ENCODE peak calls at places on chromosomes 2 and 18, in eight cellular contexts. One of them, this sample, is unnamed.

GRCh38 chr2:241750076-241750840 is 15.8 kb downstream of the D2HGDH start:
- DNase-seq in endodermal cell: no peak
- DNase-seq in left lung: peak
- DNase-seq in stimulated activated CD8-positive, alpha-beta memory T cell treated with anti-CD3 and anti-CD28 coated beads, Interleukin-12 subunit alpha, Interleukin-12 subunit beta, amount 100 ng/mL, for 1 hour: no peak
- DNase-seq in HT1080: no peak
- DNase-seq in T-helper 1 cell: no peak
- DNase-seq in KBM-7: no peak
- DNase-seq in activated CD4-positive, alpha-beta T cell treated with anti-CD3 and anti-CD28 coated beads, Interleukin-2, amount 50 U/mL, for 1 hour: no peak
- DNase-seq in this sample: no peak

GRCh38 chr18:77099501-77100370 is 32.8 kb downstream of the MBP start:
- DNase-seq in endodermal cell: peak
- DNase-seq in left lung: peak
- DNase-seq in stimulated activated CD8-positive, alpha-beta memory T cell treated with anti-CD3 and anti-CD28 coated beads, Interleukin-12 subunit alpha, Interleukin-12 subunit beta, amount 100 ng/mL, for 1 hour: no peak
- DNase-seq in HT1080: no peak
- DNase-seq in T-helper 1 cell: no peak
- DNase-seq in KBM-7: peak
- DNase-seq in activated CD4-positive, alpha-beta T cell treated with anti-CD3 and anti-CD28 coated beads, Interleukin-2, amount 50 U/mL, for 1 hour: no peak
- DNase-seq in this sample: no peak

GRCh38 chr18:49561377-49562193 is at the start of gene LIPG:
- DNase-seq in endodermal cell: peak
- DNase-seq in left lung: peak
- DNase-seq in stimulated activated CD8-positive, alpha-beta memory T cell treated with anti-CD3 and anti-CD28 coated beads, Interleukin-12 subunit alpha, Interleukin-12 subunit beta, amount 100 ng/mL, for 1 hour: no peak
- DNase-seq in HT1080: peak
- DNase-seq in T-helper 1 cell: peak
- DNase-seq in KBM-7: peak
- DNase-seq in activated CD4-positive, alpha-beta T cell treated with anti-CD3 and anti-CD28 coated beads, Interleukin-2, amount 50 U/mL, for 1 hour: peak
- DNase-seq in this sample: no peak

GRCh38 chr2:240498171-240498957 is 59.4 kb downstream of the ANKMY1 start:
- DNase-seq in endodermal cell: peak
- DNase-seq in left lung: no peak
- DNase-seq in stimulated activated CD8-positive, alpha-beta memory T cell treated with anti-CD3 and anti-CD28 coated beads, Interleukin-12 subunit alpha, Interleukin-12 subunit beta, amount 100 ng/mL, for 1 hour: no peak
- DNase-seq in HT1080: no peak
- DNase-seq in T-helper 1 cell: no peak
- DNase-seq in KBM-7: no peak
- DNase-seq in activated CD4-positive, alpha-beta T cell treated with anti-CD3 and anti-CD28 coated beads, Interleukin-2, amount 50 U/mL, for 1 hour: no peak
- DNase-seq in this sample: no peak

GRCh38 chr2:199261221-199261620 is 196.5 kb downstream of the SATB2 start:
- DNase-seq in endodermal cell: no peak
- DNase-seq in left lung: no peak
- DNase-seq in stimulated activated CD8-positive, alpha-beta memory T cell treated with anti-CD3 and anti-CD28 coated beads, Interleukin-12 subunit alpha, Interleukin-12 subunit beta, amount 100 ng/mL, for 1 hour: no peak
- DNase-seq in HT1080: peak
- DNase-seq in T-helper 1 cell: no peak
- DNase-seq in KBM-7: no peak
- DNase-seq in activated CD4-positive, alpha-beta T cell treated with anti-CD3 and anti-CD28 coated beads, Interleukin-2, amount 50 U/mL, for 1 hour: no peak
- DNase-seq in this sample: no peak

GRCh38 chr2:211996857-211997256 is 541.7 kb downstream of the ERBB4 start:
- DNase-seq in endodermal cell: no peak
- DNase-seq in left lung: no peak
- DNase-seq in stimulated activated CD8-positive, alpha-beta memory T cell treated with anti-CD3 and anti-CD28 coated beads, Interleukin-12 subunit alpha, Interleukin-12 subunit beta, amount 100 ng/mL, for 1 hour: no peak
- DNase-seq in HT1080: no peak
- DNase-seq in T-helper 1 cell: no peak
- DNase-seq in KBM-7: no peak
- DNase-seq in activated CD4-positive, alpha-beta T cell treated with anti-CD3 and anti-CD28 coated beads, Interleukin-2, amount 50 U/mL, for 1 hour: no peak
- DNase-seq in this sample: no peak

GRCh38 chr2:239548491-239548890 is 147.7 kb upstream of the HDAC4 start:
- DNase-seq in endodermal cell: no peak
- DNase-seq in left lung: no peak
- DNase-seq in stimulated activated CD8-positive, alpha-beta memory T cell treated with anti-CD3 and anti-CD28 coated beads, Interleukin-12 subunit alpha, Interleukin-12 subunit beta, amount 100 ng/mL, for 1 hour: peak
- DNase-seq in HT1080: no peak
- DNase-seq in T-helper 1 cell: no peak
- DNase-seq in KBM-7: no peak
- DNase-seq in activated CD4-positive, alpha-beta T cell treated with anti-CD3 and anti-CD28 coated beads, Interleukin-2, amount 50 U/mL, for 1 hour: peak
- DNase-seq in this sample: no peak

GRCh38 chr2:183125659-183126341 is 1.6 kb downstream of the NUP35 start:
- DNase-seq in endodermal cell: no peak
- DNase-seq in left lung: no peak
- DNase-seq in stimulated activated CD8-positive, alpha-beta memory T cell treated with anti-CD3 and anti-CD28 coated beads, Interleukin-12 subunit alpha, Interleukin-12 subunit beta, amount 100 ng/mL, for 1 hour: no peak
- DNase-seq in HT1080: no peak
- DNase-seq in T-helper 1 cell: no peak
- DNase-seq in KBM-7: peak
- DNase-seq in activated CD4-positive, alpha-beta T cell treated with anti-CD3 and anti-CD28 coated beads, Interleukin-2, amount 50 U/mL, for 1 hour: no peak
- DNase-seq in this sample: peak

GRCh38 chr2:165294912-165295311 is 55.7 kb downstream of the SCN2A start:
- DNase-seq in endodermal cell: no peak
- DNase-seq in left lung: no peak
- DNase-seq in stimulated activated CD8-positive, alpha-beta memory T cell treated with anti-CD3 and anti-CD28 coated beads, Interleukin-12 subunit alpha, Interleukin-12 subunit beta, amount 100 ng/mL, for 1 hour: no peak
- DNase-seq in HT1080: no peak
- DNase-seq in T-helper 1 cell: no peak
- DNase-seq in KBM-7: no peak
- DNase-seq in activated CD4-positive, alpha-beta T cell treated with anti-CD3 and anti-CD28 coated beads, Interleukin-2, amount 50 U/mL, for 1 hour: no peak
- DNase-seq in this sample: no peak

GRCh38 chr18:3649559-3650426 is 199.8 kb downstream of the TGIF1 start:
- DNase-seq in endodermal cell: peak
- DNase-seq in left lung: no peak
- DNase-seq in stimulated activated CD8-positive, alpha-beta memory T cell treated with anti-CD3 and anti-CD28 coated beads, Interleukin-12 subunit alpha, Interleukin-12 subunit beta, amount 100 ng/mL, for 1 hour: no peak
- DNase-seq in HT1080: peak
- DNase-seq in T-helper 1 cell: no peak
- DNase-seq in KBM-7: no peak
- DNase-seq in activated CD4-positive, alpha-beta T cell treated with anti-CD3 and anti-CD28 coated beads, Interleukin-2, amount 50 U/mL, for 1 hour: no peak
- DNase-seq in this sample: no peak

GRCh38 chr2:165877565-165878550 is 75.7 kb downstream of the TTC21B start:
- DNase-seq in endodermal cell: no peak
- DNase-seq in left lung: no peak
- DNase-seq in stimulated activated CD8-positive, alpha-beta memory T cell treated with anti-CD3 and anti-CD28 coated beads, Interleukin-12 subunit alpha, Interleukin-12 subunit beta, amount 100 ng/mL, for 1 hour: no peak
- DNase-seq in HT1080: no peak
- DNase-seq in T-helper 1 cell: no peak
- DNase-seq in KBM-7: peak
- DNase-seq in activated CD4-positive, alpha-beta T cell treated with anti-CD3 and anti-CD28 coated beads, Interleukin-2, amount 50 U/mL, for 1 hour: no peak
- DNase-seq in this sample: no peak

GRCh38 chr2:236610991-236611821 is 41.6 kb downstream of the ACKR3 start:
- DNase-seq in endodermal cell: no peak
- DNase-seq in left lung: no peak
- DNase-seq in stimulated activated CD8-positive, alpha-beta memory T cell treated with anti-CD3 and anti-CD28 coated beads, Interleukin-12 subunit alpha, Interleukin-12 subunit beta, amount 100 ng/mL, for 1 hour: no peak
- DNase-seq in HT1080: no peak
- DNase-seq in T-helper 1 cell: no peak
- DNase-seq in KBM-7: no peak
- DNase-seq in activated CD4-positive, alpha-beta T cell treated with anti-CD3 and anti-CD28 coated beads, Interleukin-2, amount 50 U/mL, for 1 hour: no peak
- DNase-seq in this sample: no peak

GRCh38 chr2:173829727-173830126 is 135.4 kb downstream of the SP3 start:
- DNase-seq in endodermal cell: no peak
- DNase-seq in left lung: no peak
- DNase-seq in stimulated activated CD8-positive, alpha-beta memory T cell treated with anti-CD3 and anti-CD28 coated beads, Interleukin-12 subunit alpha, Interleukin-12 subunit beta, amount 100 ng/mL, for 1 hour: no peak
- DNase-seq in HT1080: no peak
- DNase-seq in T-helper 1 cell: no peak
- DNase-seq in KBM-7: no peak
- DNase-seq in activated CD4-positive, alpha-beta T cell treated with anti-CD3 and anti-CD28 coated beads, Interleukin-2, amount 50 U/mL, for 1 hour: no peak
- DNase-seq in this sample: no peak

GRCh38 chr2:119755906-119756305 is 3.8 kb upstream of the PTPN4 start:
- DNase-seq in endodermal cell: no peak
- DNase-seq in left lung: no peak
- DNase-seq in stimulated activated CD8-positive, alpha-beta memory T cell treated with anti-CD3 and anti-CD28 coated beads, Interleukin-12 subunit alpha, Interleukin-12 subunit beta, amount 100 ng/mL, for 1 hour: no peak
- DNase-seq in HT1080: no peak
- DNase-seq in T-helper 1 cell: no peak
- DNase-seq in KBM-7: no peak
- DNase-seq in activated CD4-positive, alpha-beta T cell treated with anti-CD3 and anti-CD28 coated beads, Interleukin-2, amount 50 U/mL, for 1 hour: no peak
- DNase-seq in this sample: no peak

GRCh38 chr2:61177727-61178549 is 15.9 kb downstream of the C2orf74 start:
- DNase-seq in endodermal cell: peak
- DNase-seq in left lung: peak
- DNase-seq in stimulated activated CD8-positive, alpha-beta memory T cell treated with anti-CD3 and anti-CD28 coated beads, Interleukin-12 subunit alpha, Interleukin-12 subunit beta, amount 100 ng/mL, for 1 hour: no peak
- DNase-seq in HT1080: no peak
- DNase-seq in T-helper 1 cell: peak
- DNase-seq in KBM-7: peak
- DNase-seq in activated CD4-positive, alpha-beta T cell treated with anti-CD3 and anti-CD28 coated beads, Interleukin-2, amount 50 U/mL, for 1 hour: peak
- DNase-seq in this sample: peak

GRCh38 chr2:73268831-73269685 is 15.2 kb downstream of the FBXO41 start:
- DNase-seq in endodermal cell: peak
- DNase-seq in left lung: peak
- DNase-seq in stimulated activated CD8-positive, alpha-beta memory T cell treated with anti-CD3 and anti-CD28 coated beads, Interleukin-12 subunit alpha, Interleukin-12 subunit beta, amount 100 ng/mL, for 1 hour: peak
- DNase-seq in HT1080: no peak
- DNase-seq in T-helper 1 cell: peak
- DNase-seq in KBM-7: no peak
- DNase-seq in activated CD4-positive, alpha-beta T cell treated with anti-CD3 and anti-CD28 coated beads, Interleukin-2, amount 50 U/mL, for 1 hour: peak
- DNase-seq in this sample: peak

This sample was measured in Karpas-422.